ENCODE peak calls at places on chromosomes 11 and 22, in five cellular contexts. P, T, D, U and R are unnamed samples.

GRCh38 chr11:77062924-77063323 is 3.8 kb upstream of the CAPN5 start:
- DNase-seq in U (no peak), T (no peak), P (no peak), D (no peak), R (no peak)

GRCh38 chr11:86693501-86693900 is 21.1 kb upstream of the ME3 start:
- DNase-seq in P (no peak), U (no peak), D (no peak), T (no peak), R (no peak)

GRCh38 chr22:29108137-29108536 is 35.3 kb downstream of the KREMEN1 start:
- DNase-seq in U (no peak), P (peak), D (peak), T (peak), R (no peak)

GRCh38 chr11:134751825-134752224 is 339.8 kb upstream of the B3GAT1 start:
- DNase-seq in U (no peak), T (no peak), P (no peak), D (no peak), R (no peak)

GRCh38 chr11:64112771-64113461 is 53.0 kb downstream of the MACROD1 start:
- DNase-seq in U (no peak), P (no peak), D (no peak), T (no peak), R (no peak)

GRCh38 chr22:28247667-28248363 is 328.8 kb upstream of the PITPNB start:
- DNase-seq in T (peak), D (no peak), P (peak), U (no peak), R (no peak)

GRCh38 chr11:66688561-66689534 is 11.2 kb upstream of the RBM4B start:
- DNase-seq in P (no peak), T (no peak), D (no peak), U (no peak), R (no peak)

GRCh38 chr11:86068138-86068861 is 584 bp downstream of the PICALM start:
- DNase-seq in T (no peak), U (peak), D (peak), P (peak), R (peak)

GRCh38 chr22:30336752-30337460 is 10.2 kb upstream of the TBC1D10A start:
- DNase-seq in P (no peak), D (no peak), U (no peak), T (no peak), R (no peak)

GRCh38 chr22:33110562-33111163 is 52.5 kb upstream of the SYN3 start:
- DNase-seq in U (no peak), P (no peak), T (no peak), D (no peak), R (no peak)

GRCh38 chr11:126338346-126339055 is 17.0 kb upstream of the ST3GAL4 start:
- DNase-seq in T (no peak), P (peak), U (no peak), D (no peak), R (no peak)

GRCh38 chr11:94882931-94883330 is 90.4 kb downstream of the CWC15 start:
- DNase-seq in D (no peak), U (no peak), P (no peak), T (no peak), R (no peak)

GRCh38 chr11:119055901-119056300 is 1.1 kb downstream of the HYOU1 start:
- DNase-seq in D (peak), U (no peak), T (peak), P (peak), R (no peak)

GRCh38 chr11:73295259-73295995 is 12.6 kb upstream of the ARHGEF17 start:
- DNase-seq in D (peak), P (peak), U (peak), T (peak), R (peak)

GRCh38 chr22:43945632-43946390 is 9.4 kb upstream of the SAMM50 start:
- DNase-seq in U (peak), T (peak), P (peak), D (peak), R (peak)